ENCODE peak calls at places on chromosomes 1 and 21, in five cellular contexts. One of them, this sample, is unnamed.

GRCh38 chr1:162568802-162569201 is 7.3 kb downstream of the UAP1 start:
- DNase-seq in CD4-positive, alpha-beta T cell: no peak
- DNase-seq in A673: no peak
- DNase-seq in fibroblast of lung: no peak
- DNase-seq in heart right ventricle: no peak
- DNase-seq in this sample: no peak

GRCh38 chr21:34344058-34344425 is 19.8 kb upstream of the KCNE2 start:
- DNase-seq in CD4-positive, alpha-beta T cell: no peak
- DNase-seq in A673: no peak
- DNase-seq in fibroblast of lung: no peak
- DNase-seq in heart right ventricle: no peak
- DNase-seq in this sample: no peak

GRCh38 chr21:41802684-41803083 is 35.8 kb upstream of the RIPK4 start:
- DNase-seq in CD4-positive, alpha-beta T cell: no peak
- DNase-seq in A673: peak; percentile 45
- DNase-seq in fibroblast of lung: peak; percentile 50
- DNase-seq in heart right ventricle: peak; percentile 60
- DNase-seq in this sample: no peak

GRCh38 chr21:34813266-34813886 is 144.6 kb downstream of the CLIC6 start:
- DNase-seq in CD4-positive, alpha-beta T cell: no peak
- DNase-seq in A673: no peak
- DNase-seq in fibroblast of lung: peak; percentile 84
- DNase-seq in heart right ventricle: no peak
- DNase-seq in this sample: peak; percentile 98

GRCh38 chr1:232704694-232705680 is 75.1 kb upstream of the SIPA1L2 start:
- DNase-seq in CD4-positive, alpha-beta T cell: no peak
- DNase-seq in A673: peak; percentile 77
- DNase-seq in fibroblast of lung: peak; percentile 92
- DNase-seq in heart right ventricle: peak; percentile 9
- DNase-seq in this sample: peak; percentile 45

GRCh38 chr1:30895382-30895941 is 13.1 kb downstream of the SDC3 start:
- DNase-seq in CD4-positive, alpha-beta T cell: no peak
- DNase-seq in A673: no peak
- DNase-seq in fibroblast of lung: no peak
- DNase-seq in heart right ventricle: no peak
- DNase-seq in this sample: no peak

GRCh38 chr1:64183380-64183984 is 19.9 kb upstream of the UBE2U start:
- DNase-seq in CD4-positive, alpha-beta T cell: no peak
- DNase-seq in A673: no peak
- DNase-seq in fibroblast of lung: no peak
- DNase-seq in heart right ventricle: no peak
- DNase-seq in this sample: no peak

GRCh38 chr1:218242171-218242570 is 42.9 kb upstream of the RRP15 start:
- DNase-seq in CD4-positive, alpha-beta T cell: no peak
- DNase-seq in A673: no peak
- DNase-seq in fibroblast of lung: peak; percentile 5
- DNase-seq in heart right ventricle: no peak
- DNase-seq in this sample: no peak

GRCh38 chr1:212412374-212412773 is 2.3 kb downstream of the PACC1 start:
- DNase-seq in CD4-positive, alpha-beta T cell: no peak
- DNase-seq in A673: no peak
- DNase-seq in fibroblast of lung: no peak
- DNase-seq in heart right ventricle: no peak
- DNase-seq in this sample: no peak

GRCh38 chr1:228364068-228364705 is 42.4 kb downstream of the TRIM11 start:
- DNase-seq in CD4-positive, alpha-beta T cell: no peak
- DNase-seq in A673: no peak
- DNase-seq in fibroblast of lung: no peak
- DNase-seq in heart right ventricle: no peak
- DNase-seq in this sample: no peak

GRCh38 chr1:173900992-173901391 is 16.1 kb downstream of the SERPINC1 start:
- DNase-seq in CD4-positive, alpha-beta T cell: no peak
- DNase-seq in A673: no peak
- DNase-seq in fibroblast of lung: no peak
- DNase-seq in heart right ventricle: no peak
- DNase-seq in this sample: no peak

GRCh38 chr21:45465105-45465504 is 60.1 kb downstream of the COL18A1 start:
- DNase-seq in CD4-positive, alpha-beta T cell: no peak
- DNase-seq in A673: no peak
- DNase-seq in fibroblast of lung: no peak
- DNase-seq in heart right ventricle: no peak
- DNase-seq in this sample: no peak

GRCh38 chr1:64934115-64934880 is 32.1 kb downstream of the JAK1 start:
- DNase-seq in CD4-positive, alpha-beta T cell: no peak
- DNase-seq in A673: peak; percentile 47
- DNase-seq in fibroblast of lung: peak; percentile 85
- DNase-seq in heart right ventricle: peak; percentile 39
- DNase-seq in this sample: no peak

GRCh38 chr1:51726544-51727225 is 109.8 kb downstream of the OSBPL9 start:
- DNase-seq in CD4-positive, alpha-beta T cell: no peak
- DNase-seq in A673: no peak
- DNase-seq in fibroblast of lung: no peak
- DNase-seq in heart right ventricle: no peak
- DNase-seq in this sample: no peak

GRCh38 chr1:220526294-220526693 is 1.6 kb upstream of the MARK1 start:
- DNase-seq in CD4-positive, alpha-beta T cell: no peak
- DNase-seq in A673: peak; percentile 16
- DNase-seq in fibroblast of lung: no peak
- DNase-seq in heart right ventricle: no peak
- DNase-seq in this sample: no peak

GRCh38 chr1:210677533-210677932 is 348.8 kb downstream of the HHAT start:
- DNase-seq in CD4-positive, alpha-beta T cell: no peak
- DNase-seq in A673: no peak
- DNase-seq in fibroblast of lung: no peak
- DNase-seq in heart right ventricle: no peak
- DNase-seq in this sample: no peak

GRCh38 chr21:45528981-45529784 is 13.1 kb downstream of the SLC19A1 start:
- DNase-seq in CD4-positive, alpha-beta T cell: no peak
- DNase-seq in A673: no peak
- DNase-seq in fibroblast of lung: no peak
- DNase-seq in heart right ventricle: no peak
- DNase-seq in this sample: no peak

GRCh38 chr1:65147424-65148177 is 402 bp upstream of the AK4 start:
- DNase-seq in CD4-positive, alpha-beta T cell: no peak
- DNase-seq in A673: peak; percentile 36
- DNase-seq in fibroblast of lung: peak; percentile 18
- DNase-seq in heart right ventricle: peak; percentile 24
- DNase-seq in this sample: no peak

GRCh38 chr1:119367332-119368124 is 1.1 kb upstream of the HAO2 start:
- DNase-seq in CD4-positive, alpha-beta T cell: no peak
- DNase-seq in A673: peak; percentile 54
- DNase-seq in fibroblast of lung: peak; percentile 32
- DNase-seq in heart right ventricle: no peak
- DNase-seq in this sample: no peak

GRCh38 chr21:25561668-25562641 is 45.3 kb downstream of the MRPL39 start:
- DNase-seq in CD4-positive, alpha-beta T cell: peak; percentile 64
- DNase-seq in A673: no peak
- DNase-seq in fibroblast of lung: peak; percentile 82
- DNase-seq in heart right ventricle: peak; percentile 31
- DNase-seq in this sample: no peak

GRCh38 chr1:6338685-6339084 is 54.9 kb downstream of the ACOT7 start:
- DNase-seq in CD4-positive, alpha-beta T cell: no peak
- DNase-seq in A673: no peak
- DNase-seq in fibroblast of lung: no peak
- DNase-seq in heart right ventricle: no peak
- DNase-seq in this sample: no peak

GRCh38 chr1:237927198-237927597 is 36.5 kb upstream of the ZP4 start:
- DNase-seq in CD4-positive, alpha-beta T cell: no peak
- DNase-seq in A673: no peak
- DNase-seq in fibroblast of lung: no peak
- DNase-seq in heart right ventricle: no peak
- DNase-seq in this sample: no peak

GRCh38 chr1:15882665-15883064 is 35.2 kb downstream of the SPEN start:
- DNase-seq in CD4-positive, alpha-beta T cell: no peak
- DNase-seq in A673: peak; percentile 26
- DNase-seq in fibroblast of lung: no peak
- DNase-seq in heart right ventricle: no peak
- DNase-seq in this sample: no peak

GRCh38 chr1:53643881-53644390 is 95.0 kb downstream of the GLIS1 start:
- DNase-seq in CD4-positive, alpha-beta T cell: no peak
- DNase-seq in A673: no peak
- DNase-seq in fibroblast of lung: no peak
- DNase-seq in heart right ventricle: no peak
- DNase-seq in this sample: no peak

GRCh38 chr21:41765393-41765950 is 1.4 kb downstream of the RIPK4 start:
- DNase-seq in CD4-positive, alpha-beta T cell: no peak
- DNase-seq in A673: peak; percentile 34
- DNase-seq in fibroblast of lung: no peak
- DNase-seq in heart right ventricle: no peak
- DNase-seq in this sample: no peak

GRCh38 chr1:47590523-47591225 is 152.8 kb downstream of the FOXD2 start:
- DNase-seq in CD4-positive, alpha-beta T cell: no peak
- DNase-seq in A673: no peak
- DNase-seq in fibroblast of lung: no peak
- DNase-seq in heart right ventricle: no peak
- DNase-seq in this sample: no peak

DNA sequence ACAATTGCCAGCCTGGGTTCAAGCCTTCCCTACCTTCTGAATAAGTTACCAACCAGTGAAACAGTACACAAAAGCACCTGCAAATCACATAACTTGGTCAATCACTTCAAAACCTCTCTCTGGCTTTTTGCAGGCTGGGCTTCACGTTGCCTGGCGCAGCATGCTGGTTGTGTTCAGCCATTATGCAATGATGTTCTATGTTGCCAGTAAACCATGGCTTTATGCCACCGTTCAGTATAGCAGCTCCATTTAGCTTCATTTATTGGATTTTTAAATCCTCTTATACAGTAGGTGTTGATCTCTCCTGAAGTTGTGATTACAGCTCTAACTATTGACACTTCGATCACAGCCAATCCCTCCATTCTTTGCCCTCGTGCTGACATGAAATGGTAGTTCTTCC is 233.6 kb upstream of the PTBP2 start:
- DNase-seq in CD4-positive, alpha-beta T cell: no peak
- DNase-seq in A673: no peak
- DNase-seq in fibroblast of lung: no peak
- DNase-seq in heart right ventricle: no peak
- DNase-seq in this sample: no peak
- H3K27ac ChIP-seq in CD4-positive, alpha-beta T cell: no peak overlapping the region
- H3K27ac ChIP-seq in A673: no peak overlapping the region
- H3K27ac ChIP-seq in fibroblast of lung: no peak overlapping the region
- H3K27ac ChIP-seq in heart right ventricle: no peak overlapping the region
- H3K27ac ChIP-seq in this sample: peak overlapping the region; percentile 38

DNA sequence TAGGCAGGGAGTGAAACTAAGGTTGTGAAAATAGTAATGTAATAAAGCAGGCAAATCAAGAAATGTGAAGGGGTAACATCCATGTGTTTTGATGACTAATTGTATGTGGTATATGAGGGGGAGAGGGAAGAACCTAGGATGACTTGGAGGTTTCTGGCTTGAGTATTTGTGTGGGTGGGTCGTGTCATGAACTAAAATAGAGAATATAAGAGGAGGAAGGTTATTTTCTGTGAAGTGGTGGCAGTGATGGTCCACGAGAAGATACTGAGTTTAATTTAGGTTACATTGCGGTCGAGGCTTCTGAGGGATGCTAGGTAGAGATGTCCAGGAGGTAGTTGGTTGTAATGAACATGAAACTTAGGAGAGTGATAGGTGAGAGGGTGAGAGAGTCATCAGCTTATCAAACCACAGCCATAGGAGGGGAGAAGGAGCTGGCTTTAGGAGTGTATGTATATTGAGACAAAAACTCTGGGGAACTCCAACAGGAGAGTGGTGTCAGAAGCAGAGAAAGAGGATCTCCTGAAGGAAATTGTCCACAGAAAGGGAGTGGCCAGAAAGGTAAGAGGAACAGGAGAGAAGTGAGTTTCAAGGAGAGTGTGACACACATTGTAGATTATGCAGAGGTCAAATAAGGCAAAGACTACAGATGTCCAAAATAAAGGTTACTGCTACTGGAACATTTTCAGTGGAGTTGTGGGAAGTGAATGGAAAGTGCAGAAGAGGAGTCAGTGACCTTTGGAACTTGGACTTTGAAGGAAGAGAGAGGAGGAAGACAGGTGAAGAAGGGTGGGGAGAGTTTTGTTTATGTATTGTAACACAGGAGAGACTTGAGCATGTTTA is 89.0 kb upstream of the MACF1 start:
- DNase-seq in CD4-positive, alpha-beta T cell: no peak
- DNase-seq in A673: no peak
- DNase-seq in fibroblast of lung: peak; percentile 91
- DNase-seq in heart right ventricle: no peak
- DNase-seq in this sample: no peak
- H3K27ac ChIP-seq in CD4-positive, alpha-beta T cell: no peak overlapping the region
- H3K27ac ChIP-seq in A673: no peak overlapping the region
- H3K27ac ChIP-seq in fibroblast of lung: no peak overlapping the region
- H3K27ac ChIP-seq in heart right ventricle: no peak overlapping the region
- H3K27ac ChIP-seq in this sample: peak overlapping the region; percentile 97

GRCh38 chr1:73673980-73674379 is 524.0 kb downstream of the LRRIQ3 start:
- DNase-seq in CD4-positive, alpha-beta T cell: no peak
- DNase-seq in A673: peak; percentile 63
- DNase-seq in fibroblast of lung: peak; percentile 23
- DNase-seq in heart right ventricle: no peak
- DNase-seq in this sample: peak; percentile 24

GRCh38 chr1:73674945-73675561 is 522.9 kb downstream of the LRRIQ3 start:
- DNase-seq in CD4-positive, alpha-beta T cell: no peak
- DNase-seq in A673: peak; percentile 45
- DNase-seq in fibroblast of lung: peak; percentile 8
- DNase-seq in heart right ventricle: no peak
- DNase-seq in this sample: no peak

DNA sequence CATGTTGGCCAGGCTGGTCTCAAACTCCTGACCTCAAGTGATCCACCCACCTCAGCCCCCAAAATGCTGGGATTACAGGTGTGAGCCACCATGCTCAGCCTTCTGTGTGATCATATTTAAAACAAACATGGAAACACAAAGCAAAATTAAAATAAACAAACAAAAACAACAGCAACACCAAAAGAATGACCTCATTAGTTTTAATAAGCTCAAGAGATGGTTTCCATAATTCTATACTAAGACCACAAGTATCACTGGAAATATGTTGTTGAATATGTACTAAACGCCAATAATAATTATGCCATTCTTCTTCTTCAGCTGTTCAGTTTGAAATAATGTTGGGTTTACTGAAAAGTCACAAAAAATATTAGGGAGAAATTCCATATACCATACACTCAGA is 526.4 kb downstream of the LRRIQ3 start:
- DNase-seq in CD4-positive, alpha-beta T cell: no peak
- DNase-seq in A673: no peak
- DNase-seq in fibroblast of lung: no peak
- DNase-seq in heart right ventricle: no peak
- DNase-seq in this sample: no peak
- H3K27ac ChIP-seq in CD4-positive, alpha-beta T cell: no peak overlapping the region
- H3K27ac ChIP-seq in A673: no peak overlapping the region
- H3K27ac ChIP-seq in fibroblast of lung: no peak overlapping the region
- H3K27ac ChIP-seq in heart right ventricle: no peak overlapping the region
- H3K27ac ChIP-seq in this sample: no peak overlapping the region

GRCh38 chr1:206107168-206107544 is 10.0 kb downstream of the AVPR1B start:
- DNase-seq in CD4-positive, alpha-beta T cell: no peak
- DNase-seq in A673: no peak
- DNase-seq in fibroblast of lung: no peak
- DNase-seq in heart right ventricle: no peak
- DNase-seq in this sample: no peak

GRCh38 chr1:206106328-206107167 is 10.6 kb downstream of the AVPR1B start:
- DNase-seq in CD4-positive, alpha-beta T cell: peak; percentile 80
- DNase-seq in A673: peak; percentile 84
- DNase-seq in fibroblast of lung: peak; percentile 84
- DNase-seq in heart right ventricle: peak; percentile 82
- DNase-seq in this sample: no peak

GRCh38 chr1:206109718-206110117 is 7.5 kb downstream of the AVPR1B start:
- DNase-seq in CD4-positive, alpha-beta T cell: no peak
- DNase-seq in A673: no peak
- DNase-seq in fibroblast of lung: no peak
- DNase-seq in heart right ventricle: no peak
- DNase-seq in this sample: no peak

GRCh38 chr1:206110161-206110560 is 7.0 kb downstream of the AVPR1B start:
- DNase-seq in CD4-positive, alpha-beta T cell: no peak
- DNase-seq in A673: no peak
- DNase-seq in fibroblast of lung: no peak
- DNase-seq in heart right ventricle: no peak
- DNase-seq in this sample: no peak

GRCh38 chr1:206108635-206109034 is 8.6 kb downstream of the AVPR1B start:
- DNase-seq in CD4-positive, alpha-beta T cell: no peak
- DNase-seq in A673: no peak
- DNase-seq in fibroblast of lung: no peak
- DNase-seq in heart right ventricle: no peak
- DNase-seq in this sample: no peak
- H3K27ac ChIP-seq in CD4-positive, alpha-beta T cell: no peak overlapping the region
- H3K27ac ChIP-seq in A673: no peak overlapping the region
- H3K27ac ChIP-seq in fibroblast of lung: no peak overlapping the region
- H3K27ac ChIP-seq in heart right ventricle: no peak overlapping the region
- H3K27ac ChIP-seq in this sample: no peak overlapping the region

This sample was measured in epithelial cell of prostate.